ENCODE peak calls at places on chromosome 1, in eight cellular contexts. Q is heart left ventricle, J is psoas muscle, S is kidney, K is MM.1S, T is thoracic aorta, H is K562, Z is HFF-Myc. W is an unnamed sample.

GRCh38 chr1:176880954-176881595 is 283.4 kb downstream of the ASTN1 start:
- DNase-seq in Q (peak; percentile 60), J (peak; percentile 82), S (peak; percentile 77), K (peak; percentile 61), T (peak; percentile 14), H (peak; percentile 92), Z (peak; percentile 44), W (peak; percentile 74)

GRCh38 chr1:182766881-182767645 is 22.5 kb upstream of the NPL start:
- DNase-seq in Q (no peak), J (no peak), S (no peak), K (no peak), T (no peak), H (no peak), Z (no peak), W (no peak)

GRCh38 chr1:203250936-203251335 is 21.5 kb upstream of the CHIT1 start:
- DNase-seq in Q (no peak), J (no peak), S (no peak), K (no peak), T (no peak), H (no peak), Z (no peak), W (no peak)

GRCh38 chr1:185666582-185666981 is 67.6 kb upstream of the HMCN1 start:
- DNase-seq in Q (no peak), J (no peak), S (no peak), K (no peak), T (no peak), H (no peak), Z (no peak), W (no peak)

GRCh38 chr1:59417406-59417805 is 120.5 kb downstream of the FGGY start:
- DNase-seq in Q (no peak), J (no peak), S (no peak), K (no peak), T (no peak), H (no peak), Z (no peak), W (no peak)

GRCh38 chr1:206117151-206117948 is at the start of gene AVPR1B:
- DNase-seq in Q (peak; percentile 35), J (peak; percentile 70), S (peak; percentile 85), K (peak; percentile 80), T (no peak), H (no peak), Z (no peak), W (peak; percentile 10)

GRCh38 chr1:94773931-94774422 is 46.2 kb upstream of the SLC44A3 start:
- DNase-seq in Q (no peak), J (no peak), S (peak; percentile 73), K (no peak), T (no peak), H (no peak), Z (no peak), W (peak; percentile 93)

GRCh38 chr1:199447906-199448305 is 579.6 kb upstream of the NR5A2 start:
- DNase-seq in Q (no peak), J (no peak), S (peak; percentile 51), K (no peak), T (no peak), H (no peak), Z (no peak), W (no peak)

GRCh38 chr1:197919523-197920301 is 2.5 kb downstream of the LHX9 start:
- DNase-seq in Q (no peak), J (no peak), S (no peak), K (no peak), T (no peak), H (no peak), Z (no peak), W (no peak)

GRCh38 chr1:41629571-41629970 is 145.1 kb upstream of the EDN2 start:
- DNase-seq in Q (no peak), J (no peak), S (no peak), K (no peak), T (no peak), H (no peak), Z (no peak), W (peak; percentile 76)

GRCh38 chr1:31467005-31467674 is 54.1 kb downstream of the SERINC2 start:
- DNase-seq in Q (no peak), J (no peak), S (no peak), K (no peak), T (no peak), H (no peak), Z (no peak), W (peak; percentile 16)

GRCh38 chr1:38018864-38019343 is 6.4 kb downstream of the UTP11 start:
- DNase-seq in Q (no peak), J (no peak), S (no peak), K (no peak), T (no peak), H (peak; percentile 51), Z (no peak), W (peak; percentile 65)

GRCh38 chr1:151993084-151993733 is 450 bp downstream of the S100A10 start:
- DNase-seq in Q (peak; percentile 40), J (peak; percentile 65), S (peak; percentile 83), K (no peak), T (no peak), H (no peak), Z (no peak), W (peak; percentile 35)

GRCh38 chr1:70840260-70840953 is 207.2 kb downstream of the PTGER3 start:
- DNase-seq in Q (no peak), J (no peak), S (no peak), K (no peak), T (no peak), H (no peak), Z (no peak), W (no peak)

GRCh38 chr1:42768172-42768571 is 1.1 kb downstream of the C1orf50 start:
- DNase-seq in Q (no peak), J (no peak), S (no peak), K (no peak), T (no peak), H (no peak), Z (no peak), W (no peak)

GRCh38 chr1:235679644-235680043 is 30.1 kb upstream of the GNG4 start:
- DNase-seq in Q (no peak), J (no peak), S (no peak), K (no peak), T (no peak), H (no peak), Z (no peak), W (no peak)

GRCh38 chr1:11462224-11462923 is 16.6 kb upstream of the DISP3 start:
- DNase-seq in Q (no peak), J (no peak), S (no peak), K (no peak), T (no peak), H (no peak), Z (no peak), W (no peak)

GRCh38 chr1:48387409-48387808 is 84.6 kb downstream of the SPATA6 start:
- DNase-seq in Q (no peak), J (no peak), S (peak; percentile 51), K (no peak), T (no peak), H (no peak), Z (no peak), W (no peak)

GRCh38 chr1:39258146-39258924 is 53.8 kb downstream of the MACF1 start:
- DNase-seq in Q (peak; percentile 71), J (peak; percentile 75), S (no peak), K (peak; percentile 49), T (peak; percentile 35), H (peak; percentile 78), Z (no peak), W (peak; percentile 72)

GRCh38 chr1:201313086-201313485 is 29.8 kb downstream of the PKP1 start:
- DNase-seq in Q (no peak), J (no peak), S (no peak), K (no peak), T (no peak), H (no peak), Z (no peak), W (no peak)

GRCh38 chr1:201250326-201251011 is 32.8 kb upstream of the PKP1 start:
- DNase-seq in Q (no peak), J (no peak), S (peak; percentile 53), K (peak; percentile 5), T (no peak), H (no peak), Z (no peak), W (no peak)

GRCh38 chr1:235077571-235078479 is 50.8 kb downstream of the TOMM20 start:
- DNase-seq in Q (no peak), J (no peak), S (peak; percentile 76), K (no peak), T (no peak), H (no peak), Z (no peak), W (peak; percentile 22)

GRCh38 chr1:15090373-15090772 is 63.2 kb upstream of the TMEM51 start:
- DNase-seq in Q (peak; percentile 20), J (no peak), S (peak; percentile 95), K (peak; percentile 82), T (no peak), H (no peak), Z (no peak), W (no peak)

GRCh38 chr1:18324246-18324645 is 156.5 kb upstream of the KLHDC7A start:
- DNase-seq in Q (no peak), J (no peak), S (no peak), K (no peak), T (no peak), H (peak; percentile 61), Z (no peak), W (no peak)
- TF ChIP-seq CTCF in Q (no peak), J (no peak), S (no peak), K (peak; percentile 49), T (no peak), H (peak; percentile 91), Z (peak; percentile 5), W (peak; percentile 6)

GRCh38 chr1:244154882-244155531 is 103.9 kb downstream of the ZBTB18 start:
- DNase-seq in Q (no peak), J (peak; percentile 75), S (no peak), K (no peak), T (no peak), H (no peak), Z (no peak), W (no peak)

GRCh38 chr1:244158039-244158438 is 107.0 kb downstream of the ZBTB18 start:
- DNase-seq in Q (no peak), J (no peak), S (no peak), K (no peak), T (no peak), H (no peak), Z (no peak), W (no peak)

GRCh38 chr1:244159646-244160045 is 108.6 kb downstream of the ZBTB18 start:
- DNase-seq in Q (no peak), J (no peak), S (no peak), K (no peak), T (no peak), H (no peak), Z (no peak), W (no peak)

GRCh38 chr1:244154528-244154881 is 103.4 kb downstream of the ZBTB18 start:
- DNase-seq in Q (no peak), J (no peak), S (no peak), K (no peak), T (no peak), H (no peak), Z (no peak), W (no peak)

GRCh38 chr1:244155661-244156060 is 104.6 kb downstream of the ZBTB18 start:
- DNase-seq in Q (no peak), J (no peak), S (no peak), K (no peak), T (no peak), H (no peak), Z (no peak), W (no peak)
- H3K4me3 ChIP-seq in Q (no peak overlapping the region), J (peak overlapping the region; percentile 44), S (no peak overlapping the region), K (no peak overlapping the region), T (no peak overlapping the region), H (no peak overlapping the region), Z (no peak overlapping the region), W (no peak overlapping the region)

GRCh38 chr1:6603851-6604558 is 1.3 kb upstream of the KLHL21 start:
- DNase-seq in Q (peak; percentile 81), J (peak; percentile 89), S (peak; percentile 88), K (no peak), T (peak; percentile 79), H (peak; percentile 90), Z (peak; percentile 55), W (peak; percentile 92)
- TF ChIP-seq CTCF in Q (no peak), J (peak; percentile 8), S (no peak), K (no peak), T (peak; percentile 29), H (peak; percentile 86), Z (no peak), W (no peak)

GRCh38 chr1:172708452-172708851 is 49.5 kb downstream of the FASLG start:
- DNase-seq in Q (no peak), J (no peak), S (no peak), K (no peak), T (no peak), H (no peak), Z (no peak), W (no peak)
- H3K4me3 ChIP-seq in Q (no peak overlapping the region), J (no peak overlapping the region), S (no peak overlapping the region), K (no peak overlapping the region), T (no peak overlapping the region), H (no peak overlapping the region), Z (no peak overlapping the region), W (no peak overlapping the region)